ENCODE peak calls at places on chromosomes 6 and 20, in five cellular contexts. V is HFFc6, U is GM13977, B is GM10248, T is astrocyte of the spinal cord. A is an unnamed sample.

GRCh38 chr6:31575335-31575901 is at the start of gene TNF:
- DNase-seq in V (peak), B (peak), U (peak), T (no peak), A (no peak)

GRCh38 chr6:31407699-31408098 is 4.3 kb downstream of the MICA start:
- DNase-seq in B (no peak), V (peak), U (no peak), T (peak), A (no peak)

GRCh38 chr6:144474290-144474689 is 189.2 kb downstream of the UTRN start:
- DNase-seq in B (no peak), V (no peak), T (no peak), U (no peak), A (no peak)

GRCh38 chr20:25484911-25485511 is 77.5 kb downstream of the GINS1 start:
- DNase-seq in U (no peak), B (no peak), T (no peak), V (no peak), A (no peak)

GRCh38 chr20:59004493-59004762 is 2.6 kb downstream of the CTSZ start:
- DNase-seq in B (no peak), V (no peak), U (no peak), T (no peak), A (no peak)

GRCh38 chr20:21809961-21810523 is 104.6 kb downstream of the PAX1 start:
- DNase-seq in U (no peak), V (no peak), B (no peak), T (no peak), A (no peak)

GRCh38 chr6:83384751-83385150 is 46.1 kb downstream of the ME1 start:
- DNase-seq in B (no peak), V (no peak), T (no peak), U (no peak), A (no peak)

GRCh38 chr20:24676978-24677370 is 207.5 kb downstream of the SYNDIG1 start:
- DNase-seq in T (no peak), B (no peak), U (no peak), V (no peak), A (no peak)

GRCh38 chr6:56756791-56757582 is 114.3 kb upstream of the DST start:
- DNase-seq in B (no peak), T (no peak), U (no peak), V (no peak), A (no peak)

GRCh38 chr20:49482621-49483017 is at the start of gene KCNB1:
- DNase-seq in B (peak), U (peak), V (peak), T (peak), A (peak)

GRCh38 chr6:169971171-169971861 is 219.9 kb downstream of the ERMARD start:
- DNase-seq in T (no peak), B (no peak), V (no peak), U (no peak), A (no peak)

GRCh38 chr6:150537481-150537880 is 62.2 kb upstream of the PLEKHG1 start:
- DNase-seq in B (no peak), T (no peak), U (no peak), V (no peak), A (no peak)

GRCh38 chr6:1070085-1070521 is 241.8 kb upstream of the FOXQ1 start:
- DNase-seq in U (no peak), B (no peak), T (no peak), V (no peak), A (no peak)

DNA sequence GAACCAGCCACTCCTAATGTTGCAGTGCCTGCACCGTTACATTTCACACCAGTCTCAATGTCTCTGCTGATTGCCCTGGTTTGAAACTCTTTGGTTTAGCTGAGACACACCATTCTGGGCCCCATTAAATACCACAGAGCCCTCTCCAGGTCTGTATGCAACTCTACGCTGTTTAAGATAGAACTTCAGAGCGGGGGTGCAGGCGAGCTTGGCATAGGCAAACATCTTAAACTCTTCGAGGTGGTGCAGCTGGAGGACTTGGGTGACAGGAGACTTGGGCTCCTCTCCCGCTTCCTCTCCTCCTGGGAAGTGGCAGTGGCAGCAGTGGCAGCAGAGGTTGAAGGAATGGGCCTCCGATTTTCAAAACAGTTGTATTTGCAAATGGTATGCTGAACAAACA is 18.5 kb upstream of the SSR1 start:
- DNase-seq in B (no peak), U (no peak), V (no peak), T (no peak), A (no peak)
- TF ChIP-seq CTCF in B (no peak), U (no peak), V (no peak), T (no peak), A (no peak)

DNA sequence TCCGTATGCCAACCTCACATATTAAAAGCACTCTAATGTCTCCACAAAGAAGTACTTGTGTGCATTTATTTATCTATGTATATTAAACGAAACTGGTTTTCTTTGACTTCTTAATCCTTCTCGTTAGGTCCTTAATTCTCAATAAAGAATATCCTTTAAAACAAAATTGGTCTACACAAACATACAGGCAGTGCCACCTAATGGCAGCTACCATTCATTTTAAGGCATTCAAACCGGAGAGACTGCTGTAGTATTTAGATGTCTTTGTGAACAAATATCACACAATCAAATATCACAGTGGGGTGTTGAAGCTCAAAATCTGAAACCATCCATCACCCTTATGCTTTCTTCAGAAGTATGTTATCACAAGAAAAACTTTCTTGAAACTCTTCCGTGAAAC is 96.6 kb upstream of the IRAK1BP1 start:
- DNase-seq in U (no peak), B (no peak), V (no peak), T (no peak), A (no peak)
- TF ChIP-seq CTCF in U (no peak), B (no peak), V (no peak), T (no peak), A (no peak)

GRCh38 chr6:142548571-142548970 is 246.8 kb downstream of the ADGRG6 start:
- DNase-seq in T (no peak), U (no peak), B (no peak), V (no peak), A (no peak)

GRCh38 chr6:142550310-142550709 is 248.5 kb downstream of the ADGRG6 start:
- DNase-seq in V (no peak), B (no peak), T (no peak), U (no peak), A (no peak)

DNA sequence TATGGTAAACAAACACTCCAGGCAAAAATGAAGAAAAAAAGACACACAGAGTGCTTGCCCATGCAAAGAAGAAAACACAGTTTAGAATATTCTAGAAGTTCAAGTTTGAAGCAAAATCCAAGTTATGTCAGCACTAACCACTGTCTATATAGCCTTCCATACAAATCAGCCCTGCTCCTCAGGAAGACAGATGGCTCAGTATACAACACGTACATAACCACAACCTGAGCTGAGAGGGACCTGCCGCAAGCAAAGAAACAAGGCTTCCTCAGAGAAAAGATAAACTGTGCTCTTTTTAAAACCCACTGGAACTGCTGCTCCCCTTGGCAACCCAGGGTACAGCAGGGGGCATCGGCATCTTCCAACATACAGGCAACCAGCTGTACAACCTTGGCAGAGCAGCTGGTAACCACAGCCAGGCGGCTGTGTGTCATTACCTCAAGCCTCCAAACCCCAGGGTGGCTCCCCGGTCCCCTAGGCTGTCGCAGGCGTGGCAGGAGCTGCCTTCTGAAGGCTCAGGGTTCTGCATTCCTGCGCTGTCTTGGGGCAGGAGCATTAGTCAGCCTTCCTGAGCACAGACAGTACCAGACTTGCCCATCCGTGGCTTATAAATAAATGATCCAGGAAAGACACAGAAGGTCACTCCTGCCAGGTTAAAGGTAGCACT is 249.5 kb downstream of the ADGRG6 start:
- DNase-seq in U (no peak), B (no peak), V (peak), T (peak), A (peak)
- TF ChIP-seq CTCF in U (no peak), B (no peak), V (peak), T (no peak), A (peak)

GRCh38 chr6:155310596-155310995 is 3.7 kb downstream of the TFB1M start:
- DNase-seq in T (peak), V (peak), B (no peak), U (no peak), A (no peak)

GRCh38 chr6:155309150-155309549 is 5.1 kb downstream of the TFB1M start:
- DNase-seq in V (no peak), B (no peak), T (no peak), U (no peak), A (no peak)

GRCh38 chr6:155313602-155314091 is 637 bp downstream of the TFB1M start:
- DNase-seq in B (no peak), V (no peak), T (peak), U (no peak), A (no peak)

GRCh38 chr6:155311076-155311475 is 3.2 kb downstream of the TFB1M start:
- DNase-seq in V (no peak), B (no peak), T (no peak), U (no peak), A (no peak)

DNA sequence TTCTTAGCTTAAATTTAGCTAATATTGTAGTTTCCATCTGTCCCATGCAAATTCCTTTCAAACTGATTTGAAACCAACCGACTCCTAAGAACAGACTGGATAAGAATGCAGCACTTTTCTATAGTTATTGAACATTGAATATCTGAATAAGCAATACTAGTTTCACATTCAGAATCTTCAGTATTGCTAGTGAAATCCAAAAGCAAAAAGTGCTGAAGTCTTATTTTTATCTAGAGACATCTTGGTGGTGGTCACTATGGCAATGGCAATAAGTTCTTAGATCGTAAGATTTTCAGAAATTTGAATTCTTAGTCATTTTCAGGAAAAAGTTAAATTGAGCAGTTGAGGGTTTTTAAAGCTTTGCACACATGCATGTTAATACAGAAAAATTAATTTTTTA is 2.7 kb downstream of the TFB1M start:
- DNase-seq in B (no peak), T (no peak), U (no peak), V (no peak), A (no peak)
- TF ChIP-seq CTCF in B (no peak), T (no peak), U (no peak), V (no peak), A (no peak)

DNA sequence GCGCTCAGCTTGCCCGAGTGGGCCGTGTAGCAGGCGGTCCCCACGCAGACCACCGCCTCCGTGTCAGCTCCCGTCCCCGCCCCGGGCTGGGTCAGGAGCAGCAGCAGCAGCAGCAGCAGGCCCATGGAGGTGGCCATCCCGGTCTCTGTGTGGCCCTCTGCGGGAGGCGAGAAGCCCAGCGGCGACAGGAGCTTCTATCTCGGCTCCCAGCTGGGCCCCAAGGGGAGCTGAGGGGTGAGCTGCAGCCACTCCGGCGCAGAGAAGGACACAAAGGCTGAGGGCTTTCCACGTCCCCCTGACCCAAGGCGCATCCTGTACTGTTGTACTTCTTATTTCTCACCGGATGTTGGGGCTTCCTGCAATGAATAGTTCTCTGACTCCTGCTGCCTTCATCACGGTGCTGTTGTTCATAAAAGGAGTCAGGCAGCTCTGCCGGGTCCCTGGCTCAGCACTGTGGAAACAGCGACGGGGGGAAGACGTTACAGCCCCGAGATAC is at the start of gene CD93:
- DNase-seq in U (peak), T (peak), V (no peak), B (peak), A (no peak)
- TF ChIP-seq CTCF in U (no peak), T (no peak), V (no peak), B (no peak), A (no peak)

DNA sequence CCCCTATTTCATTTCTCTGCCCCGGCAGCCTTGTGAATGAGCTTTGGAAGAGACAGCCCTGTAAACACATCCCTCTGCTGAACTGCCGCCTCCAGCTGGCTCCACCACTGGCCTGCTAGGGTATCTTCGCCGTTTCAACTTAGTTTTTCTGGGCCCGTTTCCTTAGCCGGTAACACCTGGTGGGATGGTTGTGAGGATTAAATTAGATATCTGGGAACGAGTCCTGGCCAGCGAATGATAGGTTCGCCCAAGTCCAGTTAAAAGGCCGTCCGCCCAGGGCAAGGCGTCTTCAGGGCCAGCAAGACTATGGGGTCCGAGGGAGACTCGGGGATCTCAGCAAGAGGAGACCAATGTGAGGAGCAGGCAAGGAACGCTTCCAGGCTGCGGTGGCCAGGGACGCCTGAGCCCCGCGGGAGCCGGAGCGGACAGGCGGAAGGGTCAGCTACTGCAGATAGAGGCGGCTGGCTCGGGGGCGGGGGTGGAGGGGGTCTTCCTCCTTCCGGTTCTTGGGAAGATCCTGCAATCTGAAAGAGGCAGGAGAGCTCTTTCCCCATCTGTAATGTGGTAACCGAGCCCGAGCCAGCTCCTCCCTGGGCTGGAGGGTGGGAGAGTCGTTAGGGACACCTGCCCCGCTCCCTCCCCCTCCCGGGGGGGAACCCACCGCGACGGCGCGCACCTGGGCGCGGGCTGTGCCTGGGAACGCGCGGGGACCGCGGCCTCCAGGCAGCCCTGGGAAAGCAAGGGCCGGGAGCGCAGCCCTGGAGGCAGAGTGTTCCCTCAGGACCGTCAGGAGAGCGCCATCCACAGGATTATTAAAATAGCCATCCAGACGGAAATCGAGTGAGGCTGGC is 4.5 kb upstream of the PTCRA start:
- DNase-seq in V (no peak), T (no peak), B (peak), U (no peak), A (no peak)
- TF ChIP-seq CTCF in V (peak), T (no peak), B (no peak), U (no peak), A (no peak)

DNA sequence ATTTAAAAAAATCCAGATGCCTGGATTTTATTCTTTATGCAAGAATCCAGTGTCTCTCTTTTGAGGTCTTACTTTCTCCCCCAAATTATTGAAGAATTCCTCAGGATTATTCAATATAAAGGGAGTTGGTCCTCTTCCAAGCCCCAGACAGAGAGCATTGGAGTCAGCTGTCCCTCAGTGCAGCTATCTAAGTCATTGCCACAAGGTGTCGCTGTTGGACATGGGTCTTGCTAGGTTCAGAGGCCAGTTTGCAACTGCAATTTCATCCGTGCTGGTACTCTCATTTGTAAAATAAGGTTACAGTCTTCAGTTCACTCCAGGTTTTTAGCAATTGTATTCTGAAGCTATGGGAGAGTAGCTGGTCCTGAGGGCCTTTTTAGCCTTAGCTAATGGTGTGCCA is 27.8 kb downstream of the CCN2 start:
- DNase-seq in V (peak), T (peak), U (peak), B (no peak), A (peak)
- TF ChIP-seq CTCF in V (peak), T (peak), U (peak), B (peak), A (peak)

GRCh38 chr6:19501737-19502245 is 335.4 kb upstream of the ID4 start:
- DNase-seq in V (no peak), B (no peak), U (no peak), T (no peak), A (no peak)
- TF ChIP-seq CTCF in V (peak), B (no peak), U (no peak), T (no peak), A (no peak)

DNA sequence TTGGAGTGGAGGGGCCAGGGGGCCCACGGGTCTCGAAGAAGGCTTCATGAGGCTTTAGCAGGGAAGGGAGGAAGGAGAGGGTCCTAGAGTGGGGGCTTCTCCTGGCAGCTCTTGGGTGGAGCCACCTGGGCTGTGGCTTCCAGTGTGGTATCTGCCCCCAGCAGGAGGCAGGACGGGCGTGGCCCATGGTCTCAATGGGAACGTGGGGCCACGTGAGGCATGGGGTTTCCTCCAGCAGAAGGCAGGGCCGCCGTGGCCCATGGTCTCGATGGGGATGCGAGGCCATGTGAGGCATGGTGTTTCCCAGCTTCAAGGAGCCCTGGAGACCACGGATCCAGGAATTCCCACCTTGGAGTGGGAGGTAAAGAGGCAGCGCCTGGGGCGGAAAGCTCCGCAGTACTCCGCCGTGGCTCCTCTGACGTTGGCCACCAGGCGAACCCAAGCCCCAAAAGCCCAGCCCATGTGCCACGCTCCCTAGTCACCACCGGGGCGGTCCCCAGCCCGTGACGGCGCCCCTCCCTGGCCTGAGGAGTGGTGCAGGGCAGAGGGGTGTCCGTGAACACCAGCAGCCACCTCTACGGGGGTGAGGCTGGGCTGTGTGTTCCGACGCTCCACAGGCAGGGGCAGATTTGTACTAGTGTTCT is 62.0 kb upstream of the GATA5 start:
- DNase-seq in V (no peak), B (no peak), U (no peak), T (no peak), A (no peak)
- TF ChIP-seq CTCF in V (peak), B (no peak), U (no peak), T (no peak), A (peak)

DNA sequence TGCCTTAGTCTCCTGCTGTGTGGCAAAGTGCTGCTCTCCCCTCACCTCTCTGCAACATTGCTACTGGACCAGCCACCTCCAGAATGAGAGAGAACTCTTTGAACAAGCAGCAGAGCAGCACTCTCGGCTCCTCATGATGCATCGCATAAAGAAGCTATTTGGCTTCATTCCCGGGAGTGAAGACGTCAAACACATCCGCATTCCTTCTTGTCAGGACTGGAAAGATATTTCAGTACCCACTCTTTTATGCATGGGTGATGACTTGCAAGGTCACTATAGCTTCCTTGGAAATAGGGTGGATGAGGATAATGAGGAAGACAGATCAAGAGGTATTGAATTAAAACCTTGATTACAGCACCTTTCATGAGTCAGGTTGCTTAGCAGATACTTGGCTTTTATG is 4.3 kb downstream of the CALHM4 start:
- DNase-seq in B (no peak), T (peak), U (no peak), V (peak), A (peak)
- TF ChIP-seq CTCF in B (no peak), T (no peak), U (no peak), V (no peak), A (no peak)